ENCODE peak calls at places on chromosomes 7 and 10, in five cellular contexts. D is NT2/D1, P is EL, J is GM23338, L is HTR-8/SVneo. Q is an unnamed sample.

GRCh38 chr10:121828045-121828444 is 99.8 kb downstream of the ATE1 start:
- DNase-seq in J (no peak), L (no peak), P (no peak), D (no peak), Q (no peak)

GRCh38 chr7:116955340-116955739 is 2.0 kb downstream of the ST7 start:
- DNase-seq in J (no peak), L (no peak), D (no peak), P (no peak), Q (no peak)

GRCh38 chr7:28984219-28984618 is 26.1 kb upstream of the TRIL start:
- DNase-seq in L (no peak), J (no peak), P (no peak), D (no peak), Q (no peak)

GRCh38 chr10:49264177-49264677 is 34.7 kb upstream of the C10orf71 start:
- DNase-seq in P (no peak), J (no peak), D (no peak), L (no peak), Q (no peak)

GRCh38 chr7:18638594-18639452 is 143.3 kb downstream of the HDAC9 start:
- DNase-seq in L (peak), J (no peak), P (peak), D (no peak), Q (no peak)

GRCh38 chr7:8379264-8379663 is 54.1 kb upstream of the NXPH1 start:
- DNase-seq in P (no peak), D (no peak), J (no peak), L (no peak), Q (no peak)

GRCh38 chr10:131195116-131195515 is 116.4 kb downstream of the TCERG1L start:
- DNase-seq in D (no peak), L (no peak), J (no peak), P (no peak), Q (no peak)

GRCh38 chr10:3465406-3465891 is 292.9 kb upstream of the PITRM1 start:
- DNase-seq in D (no peak), L (no peak), J (no peak), P (no peak), Q (no peak)

GRCh38 chr7:144656960-144657359 is 178.9 kb downstream of the TPK1 start:
- DNase-seq in J (peak), P (no peak), L (no peak), D (no peak), Q (no peak)

GRCh38 chr7:50703654-50704053 is 79.0 kb downstream of the GRB10 start:
- DNase-seq in L (no peak), D (no peak), P (no peak), J (no peak), Q (no peak)

GRCh38 chr7:107560898-107561516 is 2.7 kb downstream of the COG5 start:
- DNase-seq in D (no peak), P (peak), J (no peak), L (no peak), Q (no peak)

GRCh38 chr10:43383204-43383971 is 12.0 kb downstream of the FXYD4 start:
- DNase-seq in J (no peak), L (no peak), P (peak), D (no peak), Q (no peak)

GRCh38 chr7:70856889-70857511 is 274.9 kb upstream of the GALNT17 start:
- DNase-seq in P (peak), D (peak), J (peak), L (peak), Q (peak)

GRCh38 chr7:108454674-108455523 is 1.3 kb downstream of the NRCAM start:
- DNase-seq in J (peak), L (peak), P (peak), D (peak), Q (peak)

GRCh38 chr10:12050528-12050927 is 7.9 kb upstream of the UPF2 start:
- DNase-seq in L (no peak), P (no peak), J (no peak), D (no peak), Q (no peak)

GRCh38 chr10:48416584-48417232 is 110.2 kb downstream of the MAPK8 start:
- DNase-seq in J (no peak), D (no peak), L (no peak), P (peak), Q (no peak)

GRCh38 chr10:75033399-75034130 is 77.9 kb upstream of the SAMD8 start:
- DNase-seq in J (no peak), P (no peak), D (no peak), L (no peak), Q (no peak)

GRCh38 chr10:58384095-58384494 is 1.1 kb upstream of the TFAM start:
- DNase-seq in P (no peak), L (no peak), D (no peak), J (no peak), Q (no peak)

GRCh38 chr7:100785878-100786277 is 41.4 kb downstream of the EPHB4 start:
- DNase-seq in L (no peak), J (peak), D (no peak), P (no peak), Q (no peak)

GRCh38 chr7:133164444-133164843 is 82.6 kb upstream of the CHCHD3 start:
- DNase-seq in L (no peak), J (no peak), D (no peak), P (no peak), Q (no peak)

GRCh38 chr7:148914208-148914777 is 30.2 kb upstream of the EZH2 start:
- DNase-seq in J (no peak), D (no peak), L (peak), P (peak), Q (peak)

GRCh38 chr10:114905450-114905849 is 32.5 kb upstream of the TRUB1 start:
- DNase-seq in L (peak), P (peak), J (no peak), D (no peak), Q (no peak)

GRCh38 chr7:18356195-18356645 is 139.3 kb upstream of the HDAC9 start:
- DNase-seq in L (peak), D (no peak), P (peak), J (peak), Q (no peak)

GRCh38 chr7:2041496-2042367 is 191.0 kb downstream of the MAD1L1 start:
- DNase-seq in L (no peak), J (no peak), P (no peak), D (no peak), Q (no peak)

GRCh38 chr10:116671274-116671926 is 50.6 kb downstream of the PNLIPRP2 start:
- DNase-seq in J (no peak), D (no peak), L (no peak), P (no peak), Q (no peak)

GRCh38 chr10:18607979-18608378 is 43.4 kb downstream of the NSUN6 start:
- DNase-seq in J (no peak), D (no peak), L (no peak), P (peak), Q (no peak)

GRCh38 chr10:80392250-80392649 is 16.1 kb upstream of the PRXL2A start:
- DNase-seq in P (no peak), L (no peak), D (no peak), J (no peak), Q (no peak)

GRCh38 chr7:3537210-3537875 is 236.3 kb downstream of the SDK1 start:
- DNase-seq in L (peak), P (no peak), J (no peak), D (no peak), Q (no peak)

GRCh38 chr10:43437141-43437860 is 390 bp downstream of the ZNF487 start:
- DNase-seq in P (no peak), L (no peak), D (no peak), J (no peak), Q (no peak)

GRCh38 chr7:108045154-108045553 is 42.2 kb upstream of the LAMB1 start:
- DNase-seq in D (no peak), J (no peak), L (peak), P (no peak), Q (no peak)

GRCh38 chr10:123526356-123527079 is 139.6 kb upstream of the GPR26 start:
- DNase-seq in J (no peak), D (no peak), P (no peak), L (no peak), Q (no peak)

GRCh38 chr7:139734395-139734794 is 43.4 kb downstream of the HIPK2 start:
- DNase-seq in P (peak), L (no peak), J (no peak), D (no peak), Q (no peak)

GRCh38 chr10:69655868-69656555 is 26.0 kb downstream of the FAM241B start:
- DNase-seq in P (no peak), L (no peak), J (no peak), D (no peak), Q (no peak)

GRCh38 chr10:71766717-71767419 is 6.5 kb downstream of the VSIR start:
- DNase-seq in D (no peak), J (no peak), P (peak), L (peak), Q (no peak)

GRCh38 chr7:150357277-150357676 is 11.3 kb upstream of the REPIN1 start:
- DNase-seq in P (no peak), J (no peak), L (no peak), D (no peak), Q (peak)

GRCh38 chr10:104297697-104298660 is 29.0 kb downstream of the GSTO2 start:
- DNase-seq in L (no peak), J (peak), D (no peak), P (peak), Q (no peak)